ENCODE peak calls at places on chromosomes 7 and 10, in eight cellular contexts. Y, J, A, D, L, P, Z and S are unnamed samples.

GRCh38 chr10:99233000-99233679 is 2.5 kb downstream of the HPSE2 start:
- DNase-seq in L (no peak), J (no peak), P (no peak), A (no peak), Z (no peak), Y (no peak), D (peak; percentile 5), S (no peak)

GRCh38 chr10:62589689-62590088 is 214.8 kb upstream of the ADO start:
- DNase-seq in Z (peak; percentile 56), A (no peak), P (no peak), D (no peak), Y (no peak), J (no peak), L (no peak), S (no peak)

GRCh38 chr10:131841669-131842139 is 59.1 kb upstream of the PPP2R2D start:
- DNase-seq in A (peak; percentile 54), J (no peak), Y (no peak), Z (no peak), D (no peak), P (no peak), L (no peak), S (no peak)

GRCh38 chr7:155864991-155865690 is 52.9 kb upstream of the SHH start:
- DNase-seq in L (no peak), A (peak; percentile 38), D (no peak), P (no peak), Z (no peak), Y (no peak), J (no peak), S (no peak)

GRCh38 chr7:79806161-79806734 is 328.4 kb upstream of the GNAI1 start:
- DNase-seq in A (no peak), Y (peak; percentile 62), P (no peak), J (peak; percentile 14), L (no peak), D (no peak), Z (peak; percentile 46), S (peak; percentile 9)

GRCh38 chr10:18822156-18822555 is 162.9 kb downstream of the ARL5B start:
- DNase-seq in Y (peak; percentile 54), Z (peak; percentile 8), P (peak; percentile 78), L (peak; percentile 3), J (peak; percentile 1), A (no peak), D (peak; percentile 60), S (peak; percentile 69)

GRCh38 chr7:21547511-21547910 is 4.7 kb downstream of the DNAH11 start:
- DNase-seq in Z (no peak), D (no peak), A (no peak), Y (peak; percentile 35), J (no peak), P (no peak), L (no peak), S (no peak)

GRCh38 chr10:71548494-71548846 is 151.8 kb downstream of the CDH23 start:
- DNase-seq in A (no peak), P (no peak), Y (no peak), L (peak; percentile 40), D (peak; percentile 30), Z (peak; percentile 18), J (peak; percentile 19), S (peak; percentile 56)

GRCh38 chr10:6580279-6581029 is 378 bp upstream of the PRKCQ start:
- DNase-seq in L (peak; percentile 87), P (peak; percentile 91), A (peak; percentile 72), D (peak; percentile 94), Z (peak; percentile 33), J (peak; percentile 78), Y (peak; percentile 64), S (peak; percentile 55)

DNA sequence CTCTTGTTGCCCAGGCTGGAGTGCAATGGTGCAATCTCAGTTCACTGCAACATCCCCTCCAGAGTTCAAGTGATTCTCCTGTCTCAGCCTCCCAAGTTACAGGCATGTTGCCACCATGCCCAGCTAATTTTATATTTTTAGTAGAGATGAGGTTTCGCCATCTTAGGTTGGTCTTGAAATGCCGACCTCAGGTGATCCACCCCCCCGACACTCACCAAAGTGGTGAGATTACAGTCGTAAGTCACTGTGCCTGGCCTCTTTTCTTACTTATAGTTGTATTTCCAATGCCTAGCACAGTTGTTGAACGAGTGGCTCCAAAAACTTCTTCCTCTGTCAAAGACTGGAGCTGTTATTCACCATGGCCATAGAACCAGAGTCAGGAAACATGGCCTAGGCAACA is 6.7 kb downstream of the RNF216 start:
- DNase-seq in J (no peak), Y (no peak), L (peak; percentile 76), D (no peak), Z (no peak), A (peak; percentile 34), P (no peak), S (no peak)
- TF ChIP-seq CTCF in J (no peak), Y (no peak), L (no peak), D (no peak), Z (no peak), A (no peak), P (no peak), S (no peak)

DNA sequence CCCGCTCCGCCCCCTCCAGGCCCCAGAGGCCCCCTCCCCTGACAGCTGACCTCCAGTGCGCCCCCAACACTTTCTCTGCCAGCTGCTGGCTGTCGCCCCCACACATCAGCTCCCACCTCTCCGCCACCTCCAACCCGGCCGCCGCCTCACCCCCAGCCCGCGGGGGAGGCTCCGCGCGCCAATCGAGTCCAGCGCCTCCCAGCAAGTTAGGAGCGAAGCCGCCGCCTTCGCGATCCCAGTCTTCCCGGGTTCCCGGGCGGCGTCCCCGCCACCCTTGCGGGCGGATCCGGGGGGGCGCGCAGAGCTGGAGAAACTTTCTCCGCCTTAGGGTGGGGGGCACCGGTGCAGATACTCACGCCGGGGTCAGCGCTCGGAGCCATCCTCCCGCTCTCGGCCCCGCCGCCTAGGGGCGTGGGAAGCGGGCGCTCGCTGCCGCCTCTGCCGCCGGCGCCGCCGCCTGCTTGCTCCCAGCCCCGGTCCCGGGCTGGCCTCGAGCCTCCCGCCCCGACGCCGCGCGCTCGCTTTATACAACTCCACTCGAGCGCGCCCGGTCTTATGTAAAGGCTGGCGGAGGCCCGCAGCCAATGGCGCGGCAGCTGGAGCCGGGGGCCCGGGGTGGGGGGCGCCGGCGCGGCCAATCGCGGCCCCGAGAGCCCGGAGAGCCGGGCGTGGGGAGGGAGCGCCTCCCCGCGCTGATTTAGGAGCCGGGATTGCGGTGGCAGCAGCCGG is at the start of gene CRTAC1:
- DNase-seq in A (peak; percentile 83), Z (no peak), P (peak; percentile 91), L (peak; percentile 12), J (peak; percentile 32), Y (peak; percentile 12), D (peak; percentile 90), S (no peak)
- TF ChIP-seq CTCF in A (no peak), Z (no peak), P (no peak), L (no peak), J (no peak), Y (no peak), D (no peak), S (no peak)

GRCh38 chr10:44991571-44991970 is 9.2 kb upstream of the ZNF22 start:
- DNase-seq in P (no peak), D (no peak), L (no peak), A (peak; percentile 73), Z (no peak), Y (no peak), J (no peak), S (no peak)

GRCh38 chr10:44988957-44989620 is 10.5 kb upstream of the DEPP1 start:
- DNase-seq in P (no peak), Z (no peak), D (no peak), Y (no peak), L (no peak), J (no peak), A (peak; percentile 46), S (no peak)

GRCh38 chr10:44989621-44990301 is 11.0 kb upstream of the ZNF22 start:
- DNase-seq in A (peak; percentile 55), D (no peak), Y (no peak), J (no peak), P (no peak), L (no peak), Z (no peak), S (no peak)

GRCh38 chr10:44990965-44991364 is 9.8 kb upstream of the ZNF22 start:
- DNase-seq in P (no peak), Z (no peak), D (no peak), J (no peak), Y (no peak), A (peak; percentile 65), L (no peak), S (no peak)

DNA sequence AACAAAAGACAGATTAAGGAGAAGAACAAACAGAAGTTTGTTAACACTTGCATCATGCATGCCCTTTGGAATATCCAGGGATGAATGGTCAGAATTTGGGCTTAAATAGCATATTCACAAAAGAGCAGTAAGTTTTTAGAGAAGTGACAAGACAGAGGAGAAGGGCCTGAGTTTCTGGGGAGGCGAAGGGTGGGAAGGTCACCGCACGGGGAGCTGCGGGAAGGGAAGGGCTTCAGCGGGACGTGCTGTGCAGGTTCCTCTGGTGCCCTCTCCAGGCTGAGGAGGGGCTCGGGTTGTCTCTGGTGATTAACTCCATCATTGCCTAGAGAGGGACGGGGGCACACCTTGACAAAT is 10.4 kb upstream of the ZNF22 start:
- DNase-seq in J (no peak), Y (no peak), P (peak; percentile 71), Z (no peak), L (no peak), A (peak; percentile 67), D (peak; percentile 56), S (no peak)
- TF ChIP-seq CTCF in J (peak; percentile 18), Y (peak; percentile 33), P (peak; percentile 29), Z (no peak), L (no peak), A (no peak), D (peak; percentile 45), S (no peak)

GRCh38 chr10:105070249-105070648 is 429.2 kb downstream of the SORCS3 start:
- DNase-seq in D (no peak), L (no peak), A (no peak), Y (no peak), P (no peak), Z (no peak), J (no peak), S (no peak)
- TF ChIP-seq CTCF in D (no peak), L (no peak), A (no peak), Y (no peak), P (no peak), Z (no peak), J (no peak), S (no peak)